ENCODE peak calls at places on chromosomes 2 and 18, in six cellular contexts. U is NB4, R is DND-41, Y is endodermal cell, Q is right lobe of liver, W is uterus. A is an unnamed sample.

GRCh38 chr2:48600204-48600813 is 17.3 kb upstream of the GTF2A1L start:
- DNase-seq in U (peak; percentile 61), R (peak; percentile 20), Y (no peak), Q (no peak), W (no peak), A (no peak)

GRCh38 chr2:160287476-160287875 is 87.4 kb upstream of the ITGB6 start:
- DNase-seq in U (no peak), R (no peak), Y (no peak), Q (no peak), W (no peak), A (no peak)

GRCh38 chr2:150425121-150425559 is 62.3 kb downstream of the RND3 start:
- DNase-seq in U (no peak), R (no peak), Y (peak; percentile 86), Q (peak; percentile 22), W (no peak), A (no peak)

GRCh38 chr2:225310745-225311144 is 88.8 kb upstream of the NYAP2 start:
- DNase-seq in U (no peak), R (no peak), Y (no peak), Q (no peak), W (no peak), A (no peak)

GRCh38 chr18:36295214-36295613 is 2.3 kb upstream of the FHOD3 start:
- DNase-seq in U (no peak), R (no peak), Y (no peak), Q (no peak), W (no peak), A (no peak)

GRCh38 chr18:525066-525797 is 24.7 kb upstream of the COLEC12 start:
- DNase-seq in U (no peak), R (no peak), Y (peak; percentile 36), Q (no peak), W (peak; percentile 35), A (no peak)

GRCh38 chr18:61503688-61504087 is 170.5 kb downstream of the CDH20 start:
- DNase-seq in U (no peak), R (no peak), Y (no peak), Q (no peak), W (no peak), A (no peak)

GRCh38 chr2:100260712-100261620 is 61.3 kb downstream of the LONRF2 start:
- DNase-seq in U (peak; percentile 76), R (peak; percentile 62), Y (peak; percentile 92), Q (peak; percentile 67), W (peak; percentile 86), A (peak; percentile 44)

GRCh38 chr2:60837123-60837522 is 44.3 kb upstream of the REL start:
- DNase-seq in U (peak; percentile 21), R (no peak), Y (no peak), Q (no peak), W (no peak), A (no peak)

GRCh38 chr2:119827866-119828507 is 68.3 kb downstream of the PTPN4 start:
- DNase-seq in U (no peak), R (no peak), Y (no peak), Q (no peak), W (no peak), A (no peak)

GRCh38 chr18:36688020-36688965 is 140.5 kb downstream of the TPGS2 start:
- DNase-seq in U (peak; percentile 51), R (peak; percentile 64), Y (peak; percentile 91), Q (peak; percentile 37), W (peak; percentile 45), A (no peak)

GRCh38 chr2:86818114-86818801 is 27.5 kb upstream of the CD8A start:
- DNase-seq in U (no peak), R (no peak), Y (no peak), Q (no peak), W (no peak), A (no peak)

GRCh38 chr2:219570194-219570923 is 980 bp downstream of the OBSL1 start:
- DNase-seq in U (peak; percentile 48), R (no peak), Y (peak; percentile 80), Q (no peak), W (no peak), A (no peak)

GRCh38 chr2:226730487-226730886 is 69.1 kb downstream of the IRS1 start:
- DNase-seq in U (no peak), R (no peak), Y (peak; percentile 61), Q (no peak), W (no peak), A (no peak)

GRCh38 chr2:16080516-16080915 is 140.2 kb downstream of the MYCN start:
- DNase-seq in U (no peak), R (no peak), Y (no peak), Q (no peak), W (no peak), A (no peak)

GRCh38 chr2:239534581-239535412 is 134.0 kb upstream of the HDAC4 start:
- DNase-seq in U (no peak), R (peak; percentile 39), Y (no peak), Q (no peak), W (no peak), A (no peak)

GRCh38 chr2:38163006-38163405 is 87.1 kb upstream of the CYP1B1 start:
- DNase-seq in U (no peak), R (no peak), Y (no peak), Q (peak; percentile 32), W (no peak), A (no peak)

GRCh38 chr2:18284331-18284730 is 276.1 kb downstream of the RDH14 start:
- DNase-seq in U (no peak), R (no peak), Y (no peak), Q (no peak), W (no peak), A (no peak)

GRCh38 chr2:48601349-48601748 is 16.3 kb upstream of the GTF2A1L start:
- DNase-seq in U (peak; percentile 50), R (no peak), Y (peak; percentile 81), Q (peak; percentile 29), W (no peak), A (no peak)

GRCh38 chr2:21256006-21256405 is 132.2 kb downstream of the TDRD15 start:
- DNase-seq in U (peak; percentile 78), R (no peak), Y (no peak), Q (peak; percentile 25), W (no peak), A (no peak)

GRCh38 chr18:24764766-24765165 is 304.3 kb downstream of the HRH4 start:
- DNase-seq in U (no peak), R (no peak), Y (no peak), Q (no peak), W (no peak), A (no peak)

GRCh38 chr2:72325592-72326422 is 178.1 kb upstream of the CYP26B1 start:
- DNase-seq in U (peak; percentile 40), R (peak; percentile 17), Y (peak; percentile 86), Q (peak; percentile 21), W (no peak), A (no peak)

GRCh38 chr2:162111958-162112850 is 38.2 kb upstream of the DPP4 start:
- DNase-seq in U (peak; percentile 11), R (no peak), Y (no peak), Q (no peak), W (no peak), A (no peak)

GRCh38 chr18:3713708-3714107 is 263.7 kb downstream of the TGIF1 start:
- DNase-seq in U (no peak), R (no peak), Y (no peak), Q (no peak), W (no peak), A (no peak)

GRCh38 chr18:3713166-3713565 is 263.2 kb downstream of the TGIF1 start:
- DNase-seq in U (peak; percentile 33), R (no peak), Y (no peak), Q (no peak), W (no peak), A (no peak)

GRCh38 chr18:3712485-3712884 is 262.5 kb downstream of the TGIF1 start:
- DNase-seq in U (no peak), R (no peak), Y (no peak), Q (no peak), W (no peak), A (no peak)

GRCh38 chr18:3709166-3709565 is 259.2 kb downstream of the TGIF1 start:
- DNase-seq in U (no peak), R (peak; percentile 51), Y (no peak), Q (no peak), W (no peak), A (no peak)

DNA sequence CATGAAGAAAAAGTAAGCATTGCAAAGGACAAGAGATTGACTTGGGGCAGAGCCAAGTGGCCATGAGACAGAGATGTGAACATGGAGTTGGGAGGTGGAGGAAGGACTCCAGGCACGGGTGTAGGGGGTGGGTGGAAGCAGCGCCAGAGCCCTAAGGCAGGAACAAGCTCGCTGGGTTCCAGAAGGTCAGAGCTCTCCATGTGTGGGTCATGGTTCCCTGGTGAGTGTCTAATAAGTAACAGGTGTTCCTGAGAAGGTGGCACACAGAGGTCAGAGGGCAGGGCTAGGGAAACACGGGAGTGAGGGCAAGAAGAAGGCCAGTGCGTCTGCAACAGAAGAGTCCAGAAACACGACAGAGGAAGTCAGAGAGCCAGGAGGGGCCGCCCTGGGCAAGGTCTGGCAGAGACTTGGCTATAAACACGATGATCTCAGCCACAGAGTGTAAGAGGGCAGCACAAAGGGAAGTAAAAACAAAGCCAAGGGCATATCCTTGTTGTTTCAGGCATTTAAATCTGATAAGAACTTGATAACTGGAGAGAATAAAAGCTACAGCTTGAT is 260.8 kb downstream of the TGIF1 start:
- DNase-seq in U (peak; percentile 49), R (no peak), Y (no peak), Q (peak; percentile 75), W (peak; percentile 29), A (no peak)
- TF ChIP-seq CTCF in U (no peak), R (no peak), Y (no peak), Q (no peak), W (no peak), A (no peak)

GRCh38 chr2:79993144-79993543 is 311.4 kb downstream of the LRRTM1 start:
- DNase-seq in U (peak; percentile 69), R (peak; percentile 75), Y (no peak), Q (no peak), W (no peak), A (no peak)
- TF ChIP-seq CTCF in U (no peak), R (no peak), Y (no peak), Q (no peak), W (no peak), A (no peak)

DNA sequence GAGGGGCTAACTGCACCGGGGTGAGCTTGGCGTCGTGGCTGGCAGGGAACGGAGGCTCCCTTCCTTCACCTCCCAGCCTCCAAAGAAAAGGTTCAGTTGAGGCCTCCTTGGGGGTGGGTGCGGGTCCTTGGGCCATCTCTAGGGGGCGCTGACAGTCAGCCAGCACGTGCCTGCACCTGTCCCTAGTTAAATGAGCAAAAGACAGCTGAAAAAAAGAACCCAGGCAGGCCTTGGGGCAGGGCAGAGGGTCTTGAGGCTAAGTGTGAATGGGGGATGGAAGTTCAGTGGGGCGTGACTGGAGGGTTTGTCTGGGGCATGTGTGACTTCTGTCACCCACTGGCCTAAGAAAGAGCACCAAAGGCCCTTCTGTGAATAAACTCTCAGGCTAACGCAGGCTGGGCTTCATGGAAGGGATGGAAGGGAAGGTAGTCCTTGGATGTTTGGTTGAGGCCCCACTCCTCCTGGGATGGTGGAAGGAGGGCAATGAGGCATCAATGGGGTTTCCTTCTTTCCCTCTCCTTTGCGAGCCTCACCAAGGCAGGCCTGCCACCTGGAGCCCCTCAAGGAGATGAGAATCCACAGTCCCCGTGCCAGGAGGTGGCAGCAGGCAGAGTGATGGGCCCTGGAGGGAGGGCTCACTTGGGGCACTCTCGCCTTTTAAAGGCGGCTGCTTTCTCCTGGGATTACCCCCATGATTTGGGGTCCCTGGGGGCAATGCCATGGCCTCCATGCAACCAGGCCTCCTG is 56.2 kb downstream of the ZFP36L2 start:
- DNase-seq in U (peak; percentile 85), R (peak; percentile 73), Y (peak; percentile 88), Q (no peak), W (no peak), A (peak; percentile 43)
- TF ChIP-seq CTCF in U (peak; percentile 84), R (peak; percentile 77), Y (peak; percentile 93), Q (peak; percentile 53), W (peak; percentile 28), A (no peak)

GRCh38 chr2:84741182-84741822 is 139.6 kb downstream of the TRABD2A start:
- DNase-seq in U (peak; percentile 58), R (peak; percentile 33), Y (peak; percentile 88), Q (no peak), W (no peak), A (no peak)
- TF ChIP-seq CTCF in U (peak; percentile 48), R (peak; percentile 53), Y (peak; percentile 77), Q (no peak), W (no peak), A (no peak)

GRCh38 chr18:58254873-58255511 is 211.0 kb downstream of the NEDD4L start:
- DNase-seq in U (no peak), R (no peak), Y (peak; percentile 83), Q (no peak), W (no peak), A (no peak)
- TF ChIP-seq CTCF in U (no peak), R (no peak), Y (no peak), Q (no peak), W (no peak), A (no peak)